ENCODE peak calls at places on chromosomes 3 and 15, in four cellular contexts. I is NCI-H748 treated with DMSO at 0.1 percent for 48 hours, H is NCI-H1092 treated with DMSO at 0.1 percent for 48 hours, C is Panc1. O is an unnamed sample.

GRCh38 chr3:104561324-104561723 is 805.4 kb upstream of the ALCAM start:
- DNase-seq in I (no peak), H (no peak), C (no peak), O (no peak)

GRCh38 chr15:92375057-92375456 is 18.6 kb upstream of the ST8SIA2 start:
- DNase-seq in I (no peak), H (no peak), C (no peak), O (no peak)

GRCh38 chr15:35256555-35256954 is 171.5 kb upstream of the NANOGP8 start:
- DNase-seq in I (no peak), C (no peak), H (no peak), O (no peak)

GRCh38 chr3:53842436-53843194 is 3.6 kb downstream of the CHDH start:
- DNase-seq in H (peak), I (peak), C (peak), O (peak)

GRCh38 chr3:13582366-13583250 is 33.7 kb downstream of the FBLN2 start:
- DNase-seq in I (no peak), C (no peak), H (no peak), O (no peak)

GRCh38 chr3:27792869-27793268 is 70.7 kb upstream of the EOMES start:
- DNase-seq in H (no peak), C (no peak), I (no peak), O (no peak)

GRCh38 chr3:57729339-57730039 is 26.6 kb upstream of the SLMAP start:
- DNase-seq in C (no peak), I (no peak), H (no peak), O (no peak)

GRCh38 chr15:61831505-61831921 is 228.7 kb downstream of the VPS13C start:
- DNase-seq in I (peak), H (no peak), C (no peak), O (no peak)

GRCh38 chr3:129593595-129594339 is 12.7 kb downstream of the PLXND1 start:
- DNase-seq in H (peak), C (no peak), I (peak), O (peak)

GRCh38 chr3:126897943-126898342 is 85.0 kb upstream of the PLXNA1 start:
- DNase-seq in C (no peak), I (no peak), H (no peak), O (no peak)

GRCh38 chr3:100833483-100833882 is 124.2 kb downstream of the TFG start:
- DNase-seq in H (peak), C (no peak), I (peak), O (peak)

GRCh38 chr15:76345880-76346665 is 9.5 kb downstream of the ISL2 start:
- DNase-seq in I (no peak), C (no peak), H (no peak), O (no peak)

GRCh38 chr3:53089511-53089910 is 40.7 kb downstream of the RFT1 start:
- DNase-seq in C (no peak), I (no peak), H (no peak), O (no peak)

GRCh38 chr3:90015688-90016356 is 908.4 kb downstream of the EPHA3 start:
- DNase-seq in C (no peak), I (no peak), H (no peak), O (no peak)

GRCh38 chr3:78765671-78766485 is 1001.9 kb downstream of the ROBO1 start:
- DNase-seq in H (peak), I (peak), C (no peak), O (peak)

GRCh38 chr3:31968927-31969418 is 12.1 kb downstream of the OSBPL10 start:
- DNase-seq in C (peak), I (no peak), H (no peak), O (no peak)

GRCh38 chr3:147838650-147839049 is 429.5 kb downstream of the ZIC1 start:
- DNase-seq in C (no peak), H (no peak), I (no peak), O (no peak)

GRCh38 chr3:126880898-126881297 is 102.0 kb upstream of the PLXNA1 start:
- DNase-seq in H (no peak), I (no peak), C (no peak), O (no peak)

GRCh38 chr3:15493436-15493835 is 28.1 kb downstream of the COLQ start:
- DNase-seq in H (no peak), I (no peak), C (no peak), O (no peak)

GRCh38 chr15:84716036-84716732 is at the start of gene SEC11A:
- DNase-seq in C (peak), H (peak), I (peak), O (peak)

GRCh38 chr3:28726840-28727239 is 378.2 kb upstream of the AZI2 start:
- DNase-seq in H (peak), C (no peak), I (peak), O (peak)

GRCh38 chr15:82699726-82700125 is 9.9 kb downstream of the AP3B2 start:
- DNase-seq in C (no peak), I (no peak), H (no peak), O (no peak)

GRCh38 chr3:10468611-10469354 is 36.6 kb downstream of the ATP2B2 start:
- DNase-seq in C (no peak), I (no peak), H (peak), O (no peak)

GRCh38 chr15:40921949-40922607 is 7.1 kb upstream of the DLL4 start:
- DNase-seq in I (no peak), C (no peak), H (no peak), O (no peak)

GRCh38 chr3:57706462-57706861 is 13.6 kb upstream of the DENND6A start:
- DNase-seq in H (no peak), C (no peak), I (no peak), O (no peak)

GRCh38 chr3:24017305-24017704 is 72.2 kb downstream of the NR1D2 start:
- DNase-seq in C (no peak), H (no peak), I (no peak), O (no peak)

GRCh38 chr3:25178627-25179026 is 249.4 kb upstream of the RARB start:
- DNase-seq in I (no peak), H (no peak), C (no peak), O (no peak)

GRCh38 chr15:62835762-62836161 is 206.8 kb upstream of the TPM1 start:
- DNase-seq in H (no peak), C (no peak), I (no peak), O (no peak)

O was measured in NCI-H345.